ENCODE peak calls at places on chromosomes 5 and 9, in five cellular contexts. M is stromal cell of bone marrow, J is right lobe of liver, X is foreskin fibroblast, P is thoracic aorta. S is an unnamed sample.

GRCh38 chr5:179344301-179345178 is 721 bp downstream of the ADAMTS2 start:
- DNase-seq in M (no peak), J (peak), X (peak), P (no peak), S (no peak)

GRCh38 chr9:137034709-137035506 is 3.0 kb upstream of the FUT7 start:
- DNase-seq in M (no peak), J (peak), X (peak), P (no peak), S (peak)

GRCh38 chr5:120532835-120533234 is 68.7 kb downstream of the PRR16 start:
- DNase-seq in M (no peak), J (no peak), X (no peak), P (no peak), S (no peak)

GRCh38 chr9:114308361-114308950 is 14.4 kb upstream of the ORM1 start:
- DNase-seq in M (no peak), J (peak), X (no peak), P (no peak), S (no peak)

GRCh38 chr5:96794757-96795156 is 13.0 kb downstream of the ERAP1 start:
- DNase-seq in M (no peak), J (no peak), X (no peak), P (no peak), S (no peak)

GRCh38 chr9:128828719-128829452 is 708 bp downstream of the SPOUT1 start:
- DNase-seq in M (no peak), J (no peak), X (peak), P (no peak), S (no peak)

GRCh38 chr5:132662004-132662401 is 4.0 kb downstream of the IL13 start:
- DNase-seq in M (no peak), J (no peak), X (no peak), P (no peak), S (no peak)

GRCh38 chr5:101430551-101430950 is 527.5 kb upstream of the ST8SIA4 start:
- DNase-seq in M (no peak), J (no peak), X (no peak), P (no peak), S (no peak)

GRCh38 chr5:87674235-87674634 is 261.5 kb upstream of the CCNH start:
- DNase-seq in M (no peak), J (no peak), X (no peak), P (no peak), S (no peak)

GRCh38 chr9:86827893-86828292 is 119.4 kb downstream of the GAS1 start:
- DNase-seq in M (no peak), J (no peak), X (no peak), P (no peak), S (no peak)

GRCh38 chr5:138623053-138623452 is 47.9 kb upstream of the HSPA9 start:
- DNase-seq in M (peak), J (no peak), X (peak), P (no peak), S (no peak)

GRCh38 chr9:87504938-87505337 is 7.3 kb downstream of the DAPK1 start:
- DNase-seq in M (no peak), J (no peak), X (no peak), P (no peak), S (no peak)

S was measured in substantia nigra.